ENCODE peak calls at places on chromosomes 2 and 18, in nine cellular contexts. One of them, this sample, is unnamed.

GRCh38 chr2:223319601-223320000 is 267.6 kb downstream of the KCNE4 start:
- DNase-seq in hepatocyte: no peak
- DNase-seq in GM04504: no peak
- DNase-seq in EL: no peak
- DNase-seq in NCI-H1694 treated with DMSO at 0.1 percent for 48 hours: no peak
- DNase-seq in NCI-H748 treated with DMSO at 0.1 percent for 48 hours: no peak
- DNase-seq in NCI-H524: no peak
- DNase-seq in Caco-2: no peak
- DNase-seq in neural crest cell: no peak
- DNase-seq in this sample: no peak

GRCh38 chr2:118530976-118531375 is 316.5 kb downstream of the EN1 start:
- DNase-seq in hepatocyte: no peak
- DNase-seq in GM04504: peak; percentile 16
- DNase-seq in EL: peak; percentile 2
- DNase-seq in NCI-H1694 treated with DMSO at 0.1 percent for 48 hours: no peak
- DNase-seq in NCI-H748 treated with DMSO at 0.1 percent for 48 hours: no peak
- DNase-seq in NCI-H524: no peak
- DNase-seq in Caco-2: no peak
- DNase-seq in neural crest cell: no peak
- DNase-seq in this sample: no peak

GRCh38 chr2:238079874-238080327 is 19.1 kb downstream of the SCLY start:
- DNase-seq in hepatocyte: no peak
- DNase-seq in GM04504: no peak
- DNase-seq in EL: no peak
- DNase-seq in NCI-H1694 treated with DMSO at 0.1 percent for 48 hours: no peak
- DNase-seq in NCI-H748 treated with DMSO at 0.1 percent for 48 hours: no peak
- DNase-seq in NCI-H524: no peak
- DNase-seq in Caco-2: no peak
- DNase-seq in neural crest cell: no peak
- DNase-seq in this sample: no peak

GRCh38 chr18:47407736-47408135 is 156.3 kb upstream of the SKOR2 start:
- DNase-seq in hepatocyte: no peak
- DNase-seq in GM04504: no peak
- DNase-seq in EL: no peak
- DNase-seq in NCI-H1694 treated with DMSO at 0.1 percent for 48 hours: no peak
- DNase-seq in NCI-H748 treated with DMSO at 0.1 percent for 48 hours: no peak
- DNase-seq in NCI-H524: no peak
- DNase-seq in Caco-2: no peak
- DNase-seq in neural crest cell: no peak
- DNase-seq in this sample: no peak

GRCh38 chr2:218194880-218195279 is 22.1 kb upstream of the ARPC2 start:
- DNase-seq in hepatocyte: no peak
- DNase-seq in GM04504: no peak
- DNase-seq in EL: no peak
- DNase-seq in NCI-H1694 treated with DMSO at 0.1 percent for 48 hours: no peak
- DNase-seq in NCI-H748 treated with DMSO at 0.1 percent for 48 hours: no peak
- DNase-seq in NCI-H524: no peak
- DNase-seq in Caco-2: no peak
- DNase-seq in neural crest cell: no peak
- DNase-seq in this sample: peak; percentile 41

GRCh38 chr18:24208270-24209035 is 69.6 kb downstream of the CABYR start:
- DNase-seq in hepatocyte: no peak
- DNase-seq in GM04504: no peak
- DNase-seq in EL: no peak
- DNase-seq in NCI-H1694 treated with DMSO at 0.1 percent for 48 hours: no peak
- DNase-seq in NCI-H748 treated with DMSO at 0.1 percent for 48 hours: no peak
- DNase-seq in NCI-H524: no peak
- DNase-seq in Caco-2: no peak
- DNase-seq in neural crest cell: no peak
- DNase-seq in this sample: no peak

GRCh38 chr2:201260302-201260800 is at the start of gene CASP8:
- DNase-seq in hepatocyte: no peak
- DNase-seq in GM04504: peak; percentile 51
- DNase-seq in EL: peak; percentile 71
- DNase-seq in NCI-H1694 treated with DMSO at 0.1 percent for 48 hours: no peak
- DNase-seq in NCI-H748 treated with DMSO at 0.1 percent for 48 hours: no peak
- DNase-seq in NCI-H524: no peak
- DNase-seq in Caco-2: no peak
- DNase-seq in neural crest cell: no peak
- DNase-seq in this sample: peak; percentile 33

GRCh38 chr18:23336072-23336471 is 117.0 kb upstream of the RIOK3 start:
- DNase-seq in hepatocyte: no peak
- DNase-seq in GM04504: no peak
- DNase-seq in EL: no peak
- DNase-seq in NCI-H1694 treated with DMSO at 0.1 percent for 48 hours: no peak
- DNase-seq in NCI-H748 treated with DMSO at 0.1 percent for 48 hours: no peak
- DNase-seq in NCI-H524: no peak
- DNase-seq in Caco-2: no peak
- DNase-seq in neural crest cell: no peak
- DNase-seq in this sample: no peak

GRCh38 chr2:165743442-165743841 is 50.6 kb downstream of the GALNT3 start:
- DNase-seq in hepatocyte: no peak
- DNase-seq in GM04504: no peak
- DNase-seq in EL: no peak
- DNase-seq in NCI-H1694 treated with DMSO at 0.1 percent for 48 hours: no peak
- DNase-seq in NCI-H748 treated with DMSO at 0.1 percent for 48 hours: no peak
- DNase-seq in NCI-H524: no peak
- DNase-seq in Caco-2: no peak
- DNase-seq in neural crest cell: no peak
- DNase-seq in this sample: no peak

GRCh38 chr18:49944681-49945080 is 131.3 kb upstream of the ACAA2 start:
- DNase-seq in hepatocyte: peak; percentile 40
- DNase-seq in GM04504: no peak
- DNase-seq in EL: peak; percentile 10
- DNase-seq in NCI-H1694 treated with DMSO at 0.1 percent for 48 hours: no peak
- DNase-seq in NCI-H748 treated with DMSO at 0.1 percent for 48 hours: no peak
- DNase-seq in NCI-H524: peak; percentile 24
- DNase-seq in Caco-2: peak; percentile 17
- DNase-seq in neural crest cell: no peak
- DNase-seq in this sample: no peak

GRCh38 chr2:55776966-55777365 is 83.3 kb upstream of the PNPT1 start:
- DNase-seq in hepatocyte: no peak
- DNase-seq in GM04504: no peak
- DNase-seq in EL: no peak
- DNase-seq in NCI-H1694 treated with DMSO at 0.1 percent for 48 hours: no peak
- DNase-seq in NCI-H748 treated with DMSO at 0.1 percent for 48 hours: no peak
- DNase-seq in NCI-H524: no peak
- DNase-seq in Caco-2: no peak
- DNase-seq in neural crest cell: no peak
- DNase-seq in this sample: no peak

GRCh38 chr2:205409403-205409802 is 272.9 kb upstream of the NRP2 start:
- DNase-seq in hepatocyte: no peak
- DNase-seq in GM04504: no peak
- DNase-seq in EL: peak; percentile 30
- DNase-seq in NCI-H1694 treated with DMSO at 0.1 percent for 48 hours: no peak
- DNase-seq in NCI-H748 treated with DMSO at 0.1 percent for 48 hours: no peak
- DNase-seq in NCI-H524: no peak
- DNase-seq in Caco-2: no peak
- DNase-seq in neural crest cell: no peak
- DNase-seq in this sample: no peak

GRCh38 chr2:48347712-48348111 is 182.2 kb upstream of the STON1 start:
- DNase-seq in hepatocyte: no peak
- DNase-seq in GM04504: no peak
- DNase-seq in EL: no peak
- DNase-seq in NCI-H1694 treated with DMSO at 0.1 percent for 48 hours: peak; percentile 43
- DNase-seq in NCI-H748 treated with DMSO at 0.1 percent for 48 hours: no peak
- DNase-seq in NCI-H524: no peak
- DNase-seq in Caco-2: no peak
- DNase-seq in neural crest cell: no peak
- DNase-seq in this sample: no peak

GRCh38 chr2:119234021-119235019 is 10.7 kb downstream of the STEAP3 start:
- DNase-seq in hepatocyte: peak; percentile 45
- DNase-seq in GM04504: no peak
- DNase-seq in EL: no peak
- DNase-seq in NCI-H1694 treated with DMSO at 0.1 percent for 48 hours: peak; percentile 53
- DNase-seq in NCI-H748 treated with DMSO at 0.1 percent for 48 hours: no peak
- DNase-seq in NCI-H524: no peak
- DNase-seq in Caco-2: peak; percentile 63
- DNase-seq in neural crest cell: peak; percentile 44
- DNase-seq in this sample: no peak

GRCh38 chr2:177064417-177064816 is 148.2 kb upstream of the HNRNPA3 start:
- DNase-seq in hepatocyte: no peak
- DNase-seq in GM04504: no peak
- DNase-seq in EL: no peak
- DNase-seq in NCI-H1694 treated with DMSO at 0.1 percent for 48 hours: no peak
- DNase-seq in NCI-H748 treated with DMSO at 0.1 percent for 48 hours: no peak
- DNase-seq in NCI-H524: no peak
- DNase-seq in Caco-2: no peak
- DNase-seq in neural crest cell: no peak
- DNase-seq in this sample: no peak

GRCh38 chr18:65788373-65788772 is 37.6 kb downstream of the CDH7 start:
- DNase-seq in hepatocyte: peak; percentile 66
- DNase-seq in GM04504: no peak
- DNase-seq in EL: no peak
- DNase-seq in NCI-H1694 treated with DMSO at 0.1 percent for 48 hours: peak; percentile 28
- DNase-seq in NCI-H748 treated with DMSO at 0.1 percent for 48 hours: peak; percentile 56
- DNase-seq in NCI-H524: peak; percentile 34
- DNase-seq in Caco-2: peak; percentile 34
- DNase-seq in neural crest cell: no peak
- DNase-seq in this sample: no peak

GRCh38 chr2:217653240-217653639 is 349.6 kb downstream of the TNS1 start:
- DNase-seq in hepatocyte: peak; percentile 76
- DNase-seq in GM04504: peak; percentile 96
- DNase-seq in EL: peak; percentile 95
- DNase-seq in NCI-H1694 treated with DMSO at 0.1 percent for 48 hours: no peak
- DNase-seq in NCI-H748 treated with DMSO at 0.1 percent for 48 hours: no peak
- DNase-seq in NCI-H524: no peak
- DNase-seq in Caco-2: no peak
- DNase-seq in neural crest cell: no peak
- DNase-seq in this sample: peak; percentile 89

GRCh38 chr18:24763765-24764548 is 303.5 kb downstream of the HRH4 start:
- DNase-seq in hepatocyte: peak; percentile 11
- DNase-seq in GM04504: peak; percentile 36
- DNase-seq in EL: peak; percentile 3
- DNase-seq in NCI-H1694 treated with DMSO at 0.1 percent for 48 hours: no peak
- DNase-seq in NCI-H748 treated with DMSO at 0.1 percent for 48 hours: no peak
- DNase-seq in NCI-H524: no peak
- DNase-seq in Caco-2: no peak
- DNase-seq in neural crest cell: no peak
- DNase-seq in this sample: no peak

GRCh38 chr2:201254331-201254730 is 6.0 kb upstream of the CASP8 start:
- DNase-seq in hepatocyte: no peak
- DNase-seq in GM04504: peak; percentile 24
- DNase-seq in EL: peak; percentile 26
- DNase-seq in NCI-H1694 treated with DMSO at 0.1 percent for 48 hours: no peak
- DNase-seq in NCI-H748 treated with DMSO at 0.1 percent for 48 hours: no peak
- DNase-seq in NCI-H524: no peak
- DNase-seq in Caco-2: no peak
- DNase-seq in neural crest cell: no peak
- DNase-seq in this sample: no peak

GRCh38 chr2:64656379-64656778 is 2.7 kb upstream of the SERTAD2 start:
- DNase-seq in hepatocyte: no peak
- DNase-seq in GM04504: no peak
- DNase-seq in EL: peak; percentile 13
- DNase-seq in NCI-H1694 treated with DMSO at 0.1 percent for 48 hours: no peak
- DNase-seq in NCI-H748 treated with DMSO at 0.1 percent for 48 hours: no peak
- DNase-seq in NCI-H524: no peak
- DNase-seq in Caco-2: no peak
- DNase-seq in neural crest cell: no peak
- DNase-seq in this sample: no peak

GRCh38 chr2:112474844-112475486 is 7.0 kb upstream of the TTL start:
- DNase-seq in hepatocyte: no peak
- DNase-seq in GM04504: peak; percentile 38
- DNase-seq in EL: peak; percentile 52
- DNase-seq in NCI-H1694 treated with DMSO at 0.1 percent for 48 hours: no peak
- DNase-seq in NCI-H748 treated with DMSO at 0.1 percent for 48 hours: no peak
- DNase-seq in NCI-H524: no peak
- DNase-seq in Caco-2: no peak
- DNase-seq in neural crest cell: no peak
- DNase-seq in this sample: no peak

GRCh38 chr2:222268311-222268980 is 30.4 kb downstream of the PAX3 start:
- DNase-seq in hepatocyte: no peak
- DNase-seq in GM04504: no peak
- DNase-seq in EL: no peak
- DNase-seq in NCI-H1694 treated with DMSO at 0.1 percent for 48 hours: no peak
- DNase-seq in NCI-H748 treated with DMSO at 0.1 percent for 48 hours: no peak
- DNase-seq in NCI-H524: no peak
- DNase-seq in Caco-2: no peak
- DNase-seq in neural crest cell: no peak
- DNase-seq in this sample: no peak

GRCh38 chr2:207363761-207364160 is 166.0 kb upstream of the CREB1 start:
- DNase-seq in hepatocyte: no peak
- DNase-seq in GM04504: no peak
- DNase-seq in EL: no peak
- DNase-seq in NCI-H1694 treated with DMSO at 0.1 percent for 48 hours: no peak
- DNase-seq in NCI-H748 treated with DMSO at 0.1 percent for 48 hours: no peak
- DNase-seq in NCI-H524: no peak
- DNase-seq in Caco-2: no peak
- DNase-seq in neural crest cell: no peak
- DNase-seq in this sample: no peak

GRCh38 chr2:105691942-105692341 is 52.8 kb upstream of the NCK2 start:
- DNase-seq in hepatocyte: no peak
- DNase-seq in GM04504: no peak
- DNase-seq in EL: no peak
- DNase-seq in NCI-H1694 treated with DMSO at 0.1 percent for 48 hours: no peak
- DNase-seq in NCI-H748 treated with DMSO at 0.1 percent for 48 hours: no peak
- DNase-seq in NCI-H524: no peak
- DNase-seq in Caco-2: no peak
- DNase-seq in neural crest cell: no peak
- DNase-seq in this sample: no peak

GRCh38 chr2:67783026-67783425 is 279.8 kb downstream of the C1D start:
- DNase-seq in hepatocyte: no peak
- DNase-seq in GM04504: no peak
- DNase-seq in EL: no peak
- DNase-seq in NCI-H1694 treated with DMSO at 0.1 percent for 48 hours: no peak
- DNase-seq in NCI-H748 treated with DMSO at 0.1 percent for 48 hours: no peak
- DNase-seq in NCI-H524: no peak
- DNase-seq in Caco-2: no peak
- DNase-seq in neural crest cell: no peak
- DNase-seq in this sample: no peak

GRCh38 chr18:32769242-32770180 is 3.3 kb downstream of the KLHL14 start:
- DNase-seq in hepatocyte: peak; percentile 26
- DNase-seq in GM04504: no peak
- DNase-seq in EL: no peak
- DNase-seq in NCI-H1694 treated with DMSO at 0.1 percent for 48 hours: no peak
- DNase-seq in NCI-H748 treated with DMSO at 0.1 percent for 48 hours: peak; percentile 33
- DNase-seq in NCI-H524: no peak
- DNase-seq in Caco-2: no peak
- DNase-seq in neural crest cell: peak; percentile 29
- DNase-seq in this sample: no peak

GRCh38 chr2:165203689-165204559 is at the start of gene SCN3A:
- DNase-seq in hepatocyte: peak; percentile 64
- DNase-seq in GM04504: peak; percentile 17
- DNase-seq in EL: peak; percentile 44
- DNase-seq in NCI-H1694 treated with DMSO at 0.1 percent for 48 hours: peak; percentile 87
- DNase-seq in NCI-H748 treated with DMSO at 0.1 percent for 48 hours: peak; percentile 89
- DNase-seq in NCI-H524: peak; percentile 42
- DNase-seq in Caco-2: peak; percentile 58
- DNase-seq in neural crest cell: peak; percentile 55
- DNase-seq in this sample: no peak

GRCh38 chr2:12296120-12296519 is 420.6 kb upstream of the TRIB2 start:
- DNase-seq in hepatocyte: no peak
- DNase-seq in GM04504: no peak
- DNase-seq in EL: no peak
- DNase-seq in NCI-H1694 treated with DMSO at 0.1 percent for 48 hours: no peak
- DNase-seq in NCI-H748 treated with DMSO at 0.1 percent for 48 hours: no peak
- DNase-seq in NCI-H524: no peak
- DNase-seq in Caco-2: no peak
- DNase-seq in neural crest cell: no peak
- DNase-seq in this sample: no peak

GRCh38 chr2:178101321-178102079 is 10.7 kb upstream of the RBM45 start:
- DNase-seq in hepatocyte: no peak
- DNase-seq in GM04504: no peak
- DNase-seq in EL: peak; percentile 14
- DNase-seq in NCI-H1694 treated with DMSO at 0.1 percent for 48 hours: no peak
- DNase-seq in NCI-H748 treated with DMSO at 0.1 percent for 48 hours: no peak
- DNase-seq in NCI-H524: no peak
- DNase-seq in Caco-2: no peak
- DNase-seq in neural crest cell: no peak
- DNase-seq in this sample: no peak

GRCh38 chr18:9716780-9717563 is 8.9 kb downstream of the RAB31 start:
- DNase-seq in hepatocyte: no peak
- DNase-seq in GM04504: no peak
- DNase-seq in EL: no peak
- DNase-seq in NCI-H1694 treated with DMSO at 0.1 percent for 48 hours: no peak
- DNase-seq in NCI-H748 treated with DMSO at 0.1 percent for 48 hours: no peak
- DNase-seq in NCI-H524: no peak
- DNase-seq in Caco-2: no peak
- DNase-seq in neural crest cell: no peak
- DNase-seq in this sample: no peak

GRCh38 chr2:7430869-7431641 is 513.8 kb downstream of the RNF144A start:
- DNase-seq in hepatocyte: peak; percentile 76
- DNase-seq in GM04504: no peak
- DNase-seq in EL: no peak
- DNase-seq in NCI-H1694 treated with DMSO at 0.1 percent for 48 hours: no peak
- DNase-seq in NCI-H748 treated with DMSO at 0.1 percent for 48 hours: no peak
- DNase-seq in NCI-H524: peak; percentile 35
- DNase-seq in Caco-2: peak; percentile 23
- DNase-seq in neural crest cell: peak; percentile 75
- DNase-seq in this sample: peak; percentile 74

This sample was measured in tibial artery.